ENCODE peak calls at places on chromosomes 5 and 9, in eight cellular contexts. R, J, Z, N, L, X, G and P are unnamed samples.

GRCh38 chr9:133787749-133788015 is 49.5 kb upstream of the SARDH start:
- DNase-seq in R (no peak), J (no peak), Z (no peak), N (no peak), L (no peak), X (no peak), G (no peak), P (no peak)

GRCh38 chr5:9895305-9895650 is 265.1 kb upstream of the TAS2R1 start:
- DNase-seq in R (no peak), J (no peak), Z (no peak), N (no peak), L (no peak), X (no peak), G (no peak), P (no peak)

GRCh38 chr5:130168211-130168610 is 263.9 kb downstream of the CHSY3 start:
- DNase-seq in R (peak), J (no peak), Z (no peak), N (peak), L (peak), X (no peak), G (no peak), P (peak)

GRCh38 chr5:154538492-154538891 is 60.5 kb upstream of the HAND1 start:
- DNase-seq in R (no peak), J (no peak), Z (no peak), N (no peak), L (no peak), X (no peak), G (no peak), P (no peak)

GRCh38 chr5:124655943-124656459 is 90.4 kb downstream of the ZNF608 start:
- DNase-seq in R (peak), J (no peak), Z (no peak), N (peak), L (peak), X (no peak), G (no peak), P (peak)

GRCh38 chr5:77486344-77486962 is 5.7 kb downstream of the WDR41 start:
- DNase-seq in R (no peak), J (no peak), Z (no peak), N (no peak), L (no peak), X (no peak), G (no peak), P (no peak)

GRCh38 chr9:96021616-96022444 is 146.3 kb downstream of the ERCC6L2 start:
- DNase-seq in R (no peak), J (no peak), Z (no peak), N (no peak), L (no peak), X (peak), G (no peak), P (no peak)

GRCh38 chr9:76153902-76154629 is 240.2 kb downstream of the RFK start:
- DNase-seq in R (no peak), J (no peak), Z (no peak), N (no peak), L (no peak), X (no peak), G (no peak), P (no peak)

GRCh38 chr5:103621548-103621930 is 59.0 kb upstream of the NUDT12 start:
- DNase-seq in R (no peak), J (no peak), Z (no peak), N (no peak), L (no peak), X (no peak), G (no peak), P (no peak)

GRCh38 chr9:88092699-88093359 is 45.4 kb downstream of the SPATA31C2 start:
- DNase-seq in R (no peak), J (no peak), Z (no peak), N (no peak), L (no peak), X (peak), G (no peak), P (no peak)

GRCh38 chr5:91151947-91152346 is 231.2 kb downstream of the ARRDC3 start:
- DNase-seq in R (peak), J (no peak), Z (peak), N (peak), L (peak), X (peak), G (no peak), P (peak)

GRCh38 chr9:126395439-126396212 is 69.0 kb downstream of the MVB12B start:
- DNase-seq in R (peak), J (peak), Z (no peak), N (no peak), L (peak), X (no peak), G (no peak), P (peak)

GRCh38 chr9:101440714-101441230 is 5.2 kb upstream of the ALDOB start:
- DNase-seq in R (no peak), J (no peak), Z (no peak), N (no peak), L (no peak), X (no peak), G (no peak), P (no peak)

GRCh38 chr5:170421822-170422221 is 32.7 kb upstream of the KCNMB1 start:
- DNase-seq in R (no peak), J (no peak), Z (no peak), N (no peak), L (no peak), X (no peak), G (no peak), P (no peak)

GRCh38 chr5:137649228-137649890 is 86.5 kb downstream of the KLHL3 start:
- DNase-seq in R (peak), J (no peak), Z (no peak), N (no peak), L (peak), X (no peak), G (no peak), P (no peak)

GRCh38 chr9:20580673-20581072 is 41.6 kb downstream of the MLLT3 start:
- DNase-seq in R (no peak), J (no peak), Z (no peak), N (no peak), L (no peak), X (no peak), G (no peak), P (no peak)

GRCh38 chr9:124045076-124045829 is 33.7 kb downstream of the LHX2 start:
- DNase-seq in R (peak), J (no peak), Z (peak), N (no peak), L (no peak), X (peak), G (no peak), P (no peak)

GRCh38 chr5:143002459-143003327 is 232.5 kb downstream of the ARHGAP26 start:
- DNase-seq in R (peak), J (peak), Z (no peak), N (peak), L (peak), X (no peak), G (peak), P (peak)

GRCh38 chr9:113808391-113809191 is 67.5 kb upstream of the ZNF618 start:
- DNase-seq in R (peak), J (no peak), Z (no peak), N (peak), L (peak), X (peak), G (no peak), P (peak)

GRCh38 chr5:6766558-6767191 is 53.4 kb downstream of the TENT4A start:
- DNase-seq in R (peak), J (peak), Z (peak), N (peak), L (peak), X (no peak), G (peak), P (no peak)

GRCh38 chr5:87735918-87736317 is 323.2 kb upstream of the CCNH start:
- DNase-seq in R (no peak), J (no peak), Z (no peak), N (no peak), L (no peak), X (no peak), G (no peak), P (no peak)

GRCh38 chr5:102561894-102562760 is 63.3 kb upstream of the SLCO6A1 start:
- DNase-seq in R (peak), J (no peak), Z (no peak), N (peak), L (no peak), X (no peak), G (no peak), P (no peak)
- TF ChIP-seq CTCF in R (peak), J (no peak), Z (no peak), N (peak), L (peak), X (no peak), G (peak), P (peak)

GRCh38 chr5:172280937-172281336 is 2.6 kb downstream of the UBTD2 start:
- DNase-seq in R (peak), J (no peak), Z (no peak), N (no peak), L (peak), X (peak), G (no peak), P (peak)
- H3K4me3 ChIP-seq in R (no peak), J (no peak), Z (no peak), N (no peak), L (peak), X (no peak), G (no peak), P (peak)

GRCh38 chr5:76175051-76175666 is 92.0 kb downstream of the SV2C start:
- DNase-seq in R (peak), J (peak), Z (no peak), N (peak), L (peak), X (peak), G (no peak), P (peak)
- TF ChIP-seq CTCF in R (peak), J (peak), Z (peak), N (peak), L (peak), X (no peak), G (peak), P (peak)

GRCh38 chr5:122073864-122074263 is 4.2 kb downstream of the LOX start:
- DNase-seq in R (no peak), J (no peak), Z (no peak), N (no peak), L (no peak), X (no peak), G (no peak), P (no peak)
- H3K4me3 ChIP-seq in R (no peak), J (no peak), Z (peak), N (no peak), L (peak), X (no peak), G (no peak), P (no peak)

DNA sequence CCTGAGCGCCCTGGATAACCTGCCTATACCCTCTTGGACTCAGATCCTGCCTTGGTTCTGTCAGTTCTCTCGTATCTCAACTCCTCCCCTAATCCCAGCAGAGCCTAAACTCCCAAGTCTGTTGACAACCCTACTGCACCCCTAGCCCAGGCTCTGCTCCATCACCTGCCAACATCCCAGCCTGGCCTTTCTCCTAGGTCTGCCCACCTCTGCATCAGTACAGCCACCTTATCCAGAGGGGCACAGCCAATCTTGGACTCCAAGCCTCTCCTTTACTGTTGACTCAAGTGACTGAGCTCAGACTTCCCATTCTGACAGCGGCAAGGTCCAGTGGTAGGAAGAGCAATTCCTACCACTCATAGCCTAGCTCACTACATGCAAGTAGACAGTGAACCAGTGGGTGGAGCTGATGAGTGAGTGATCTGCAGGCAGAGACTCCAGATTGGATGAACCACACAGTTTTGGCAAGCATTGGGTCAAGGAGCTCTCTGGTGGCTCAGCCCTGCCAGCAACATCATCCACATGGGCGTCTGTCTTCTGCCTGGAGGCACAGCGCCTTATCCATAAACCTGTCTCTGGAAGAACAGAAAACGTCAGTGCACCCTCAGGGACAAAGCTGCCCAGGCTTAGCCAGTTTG is 26.5 kb downstream of the TRMO start:
- DNase-seq in R (peak), J (no peak), Z (no peak), N (peak), L (no peak), X (no peak), G (no peak), P (no peak)
- TF ChIP-seq CTCF in R (peak), J (no peak), Z (no peak), N (no peak), L (peak), X (no peak), G (peak), P (no peak)

GRCh38 chr9:5626727-5627634 is 1.9 kb upstream of the RIC1 start:
- DNase-seq in R (peak), J (peak), Z (no peak), N (peak), L (peak), X (no peak), G (no peak), P (peak)
- H3K4me3 ChIP-seq in R (no peak), J (peak), Z (peak), N (no peak), L (peak), X (no peak), G (peak), P (peak)

GRCh38 chr5:112604741-112605390 is 132.8 kb upstream of the APC start:
- DNase-seq in R (no peak), J (no peak), Z (no peak), N (peak), L (no peak), X (no peak), G (no peak), P (no peak)
- TF ChIP-seq CTCF in R (peak), J (no peak), Z (no peak), N (no peak), L (no peak), X (no peak), G (no peak), P (no peak)